ENCODE peak calls at places on chromosomes 4 and X, in nine cellular contexts. L is activated naive CD8-positive, alpha-beta T cell treated with anti-CD3 and anti-CD28 coated beads, Interleukin-2, amount 50 U/mL, for 24 hours; T is transverse colon; W is NCI-H1105 treated with DMSO at 0.1 percent for 48 hours; C is activated gamma-delta T cell treated with Interleukin-2 at 50 U/mL for 16 hours; H is stimulated activated CD8-positive, alpha-beta memory T cell treated with anti-CD3 and anti-CD28 coated beads, Interleukin-15, amount 100 ng/mL, for 4 hours; D is Kasumi-1; X is osteocyte; I is SHP77. Z is an unnamed sample.

GRCh38 chr4:2858451-2859217 is 15.0 kb downstream of the ADD1 start:
- DNase-seq in L (no peak), T (peak), W (no peak), C (no peak), H (no peak), D (no peak), X (no peak), I (no peak), Z (no peak)

GRCh38 chrX:153410888-153411254 is 401 bp upstream of the ZFP92 start:
- DNase-seq in L (no peak), T (no peak), W (no peak), C (no peak), H (no peak), D (no peak), X (no peak), I (no peak), Z (no peak)

GRCh38 chrX:71944369-71944768 is 33.7 kb downstream of the NHSL2 start:
- DNase-seq in L (no peak), T (no peak), W (no peak), C (no peak), H (no peak), D (no peak), X (no peak), I (no peak), Z (no peak)

GRCh38 chr4:65665951-65666523 is 4.3 kb downstream of the EPHA5 start:
- DNase-seq in L (no peak), T (no peak), W (peak), C (no peak), H (no peak), D (no peak), X (no peak), I (no peak), Z (no peak)

GRCh38 chr4:133524369-133524768 is 375.3 kb downstream of the PCDH10 start:
- DNase-seq in L (no peak), T (no peak), W (no peak), C (no peak), H (no peak), D (no peak), X (no peak), I (no peak), Z (no peak)

GRCh38 chr4:186651624-186652023 is 72.0 kb downstream of the FAT1 start:
- DNase-seq in L (no peak), T (peak), W (peak), C (no peak), H (no peak), D (no peak), X (no peak), I (peak), Z (no peak)

GRCh38 chr4:28490669-28491068 is 1630.0 kb downstream of the STIM2 start:
- DNase-seq in L (no peak), T (no peak), W (no peak), C (no peak), H (no peak), D (no peak), X (no peak), I (no peak), Z (no peak)

GRCh38 chr4:162016991-162017390 is 146.8 kb downstream of the FSTL5 start:
- DNase-seq in L (no peak), T (no peak), W (no peak), C (no peak), H (no peak), D (no peak), X (no peak), I (no peak), Z (no peak)

GRCh38 chrX:114152130-114152529 is 431.8 kb upstream of the HTR2C start:
- DNase-seq in L (no peak), T (no peak), W (no peak), C (no peak), H (no peak), D (peak), X (no peak), I (no peak), Z (no peak)